ENCODE peak calls at places on chromosomes 1 and 21, in eight cellular contexts. W is CD4-positive, alpha-beta T cell; I is neural progenitor cell; Q is fibroblast of lung; A is body of pancreas; M is gastrocnemius medialis; B is tibial artery; G is upper lobe of right lung. E is an unnamed sample. For H3K9me3, the result is how much of the 10 kb centered on the place peaks cover.

GRCh38 chr1:89069955-89070354 is 4.9 kb upstream of the GBP1 start:
- DNase-seq in W (no peak), I (no peak), Q (no peak), A (no peak), M (no peak), B (no peak), G (no peak), E (no peak)

GRCh38 chr1:204583909-204584632 is 67.9 kb downstream of the MDM4 start:
- DNase-seq in W (no peak), I (no peak), Q (no peak), A (no peak), M (no peak), B (no peak), G (no peak), E (no peak)

GRCh38 chr1:12275370-12275769 is 45.5 kb downstream of the VPS13D start:
- DNase-seq in W (peak), I (peak), Q (no peak), A (peak), M (no peak), B (peak), G (peak), E (no peak)

GRCh38 chr21:41598561-41599511 is 90.9 kb upstream of the TMPRSS2 start:
- DNase-seq in W (no peak), I (no peak), Q (no peak), A (no peak), M (no peak), B (no peak), G (peak), E (no peak)

GRCh38 chr1:109640285-109640865 is 15.5 kb upstream of the GSTM4 start:
- DNase-seq in W (peak), I (peak), Q (peak), A (peak), M (peak), B (peak), G (peak), E (peak)

GRCh38 chr1:52751589-52752306 is 25.5 kb downstream of the ZYG11B start:
- DNase-seq in W (no peak), I (no peak), Q (peak), A (no peak), M (no peak), B (no peak), G (no peak), E (no peak)

GRCh38 chr1:44112486-44112885 is 6.1 kb upstream of the KLF17 start:
- DNase-seq in W (no peak), I (no peak), Q (peak), A (no peak), M (no peak), B (no peak), G (no peak), E (no peak)

GRCh38 chr21:25370311-25370744 is 237.0 kb downstream of the MRPL39 start:
- DNase-seq in W (no peak), I (no peak), Q (peak), A (peak), M (no peak), B (no peak), G (no peak), E (no peak)

GRCh38 chr1:67408148-67408547 is 22.1 kb downstream of the SERBP1 start:
- DNase-seq in W (no peak), I (no peak), Q (no peak), A (no peak), M (no peak), B (no peak), G (no peak), E (no peak)

GRCh38 chr21:37088196-37088595 is 15.1 kb downstream of the TTC3 start:
- DNase-seq in W (no peak), I (no peak), Q (no peak), A (no peak), M (no peak), B (no peak), G (no peak), E (no peak)

GRCh38 chr1:64235910-64236309 is 32.5 kb downstream of the UBE2U start:
- DNase-seq in W (no peak), I (no peak), Q (no peak), A (no peak), M (no peak), B (no peak), G (no peak), E (no peak)

GRCh38 chr1:231702321-231702720 is 75.7 kb downstream of the DISC1 start:
- DNase-seq in W (no peak), I (no peak), Q (no peak), A (no peak), M (no peak), B (no peak), G (no peak), E (no peak)

GRCh38 chr1:192488058-192488457 is 87.5 kb upstream of the RGS1 start:
- DNase-seq in W (no peak), I (peak), Q (no peak), A (no peak), M (no peak), B (no peak), G (no peak), E (no peak)

GRCh38 chr1:38009088-38009840 is 3.3 kb upstream of the UTP11 start:
- DNase-seq in W (peak), I (peak), Q (peak), A (no peak), M (peak), B (peak), G (peak), E (no peak)

GRCh38 chr1:61357539-61357938 is 275.2 kb downstream of the NFIA start:
- DNase-seq in W (no peak), I (no peak), Q (no peak), A (no peak), M (no peak), B (no peak), G (no peak), E (no peak)

GRCh38 chr21:45864436-45864835 is 117.1 kb upstream of the COL6A1 start:
- DNase-seq in W (no peak), I (no peak), Q (peak), A (no peak), M (no peak), B (no peak), G (no peak), E (no peak)

GRCh38 chr1:46420533-46420915 is 26.4 kb downstream of the FAAH start:
- DNase-seq in W (no peak), I (no peak), Q (no peak), A (no peak), M (no peak), B (no peak), G (no peak), E (no peak)

DNA sequence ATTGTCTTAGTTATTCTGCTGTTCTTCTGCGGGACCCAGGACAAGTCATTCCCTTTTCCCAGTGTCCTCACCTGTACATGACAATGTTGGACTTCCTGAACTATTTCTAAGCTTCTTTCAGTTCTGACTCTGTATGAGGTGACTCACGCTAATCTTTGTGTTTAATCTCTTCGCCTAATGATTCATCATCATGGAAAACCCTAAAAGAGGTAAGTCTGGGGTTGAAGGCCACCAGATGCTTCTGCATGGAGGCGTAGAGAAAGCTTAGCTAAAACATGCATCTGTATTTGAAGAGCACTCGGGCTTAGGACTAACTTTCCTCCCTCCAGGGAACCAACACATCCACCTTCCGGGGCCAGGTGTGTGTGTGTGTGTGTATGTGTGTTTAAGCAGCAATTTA is 7.4 kb downstream of the SPRR5 start:
- DNase-seq in W (no peak), I (no peak), Q (no peak), A (no peak), M (no peak), B (no peak), G (no peak), E (no peak)
- H3K9me3 ChIP-seq in W (under half), I (under half), Q (under half), A (under half), M (under half), B (under half), G (under half), E (under half)

GRCh38 chr1:7366286-7366954 is 404.7 kb upstream of the VAMP3 start:
- DNase-seq in W (no peak), I (no peak), Q (no peak), A (no peak), M (peak), B (no peak), G (no peak), E (no peak)
- H3K27ac ChIP-seq in W (no peak), I (no peak), Q (no peak), A (no peak), M (peak), B (no peak), G (no peak), E (no peak)

DNA sequence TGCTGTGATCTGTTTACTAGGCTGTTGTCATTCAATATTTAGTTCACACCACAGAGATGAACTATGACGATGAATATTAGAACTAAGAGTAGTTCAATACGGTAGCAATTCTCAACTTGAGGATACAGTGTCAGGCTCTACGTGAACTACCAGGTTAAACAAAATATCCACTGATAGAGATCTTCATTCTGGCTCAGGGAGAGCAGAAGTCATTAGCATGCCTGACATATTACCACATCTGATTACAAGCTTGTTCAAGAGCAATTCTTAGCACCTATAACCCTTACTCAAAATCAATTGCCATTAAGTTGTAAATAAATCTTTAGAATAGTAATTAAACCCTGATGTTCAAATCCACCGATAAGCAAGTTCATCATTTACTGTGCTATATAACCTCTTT is 207.2 kb downstream of the CHRM3 start:
- DNase-seq in W (no peak), I (no peak), Q (no peak), A (no peak), M (no peak), B (no peak), G (no peak), E (no peak)
- H3K9me3 ChIP-seq in W (under half), I (under half), Q (under half), A (under half), M (under half), B (under half), G (under half), E (under half)

DNA sequence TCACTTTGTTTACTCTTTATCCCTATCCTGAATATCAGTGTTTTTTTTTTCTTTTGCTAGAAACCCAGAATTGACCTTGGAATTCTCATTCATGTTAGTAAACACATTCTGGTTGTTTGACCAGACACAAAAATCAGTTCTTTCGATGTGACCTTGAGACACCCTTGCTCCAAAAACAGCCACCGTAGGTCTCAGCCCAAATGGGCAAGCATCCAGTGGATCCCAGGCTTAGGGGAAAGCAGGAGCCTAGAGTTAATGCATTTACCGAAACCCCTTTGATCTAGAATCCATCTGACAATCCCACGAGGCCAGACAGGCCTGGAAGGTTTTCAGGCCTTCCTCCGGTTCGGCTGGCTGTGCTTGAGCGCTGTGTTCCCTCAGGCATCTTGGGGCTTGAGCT is 47.6 kb downstream of the IRF2BP2 start:
- DNase-seq in W (no peak), I (no peak), Q (no peak), A (no peak), M (no peak), B (no peak), G (no peak), E (no peak)
- H3K27ac ChIP-seq in W (no peak), I (no peak), Q (no peak), A (no peak), M (peak), B (no peak), G (no peak), E (no peak)

DNA sequence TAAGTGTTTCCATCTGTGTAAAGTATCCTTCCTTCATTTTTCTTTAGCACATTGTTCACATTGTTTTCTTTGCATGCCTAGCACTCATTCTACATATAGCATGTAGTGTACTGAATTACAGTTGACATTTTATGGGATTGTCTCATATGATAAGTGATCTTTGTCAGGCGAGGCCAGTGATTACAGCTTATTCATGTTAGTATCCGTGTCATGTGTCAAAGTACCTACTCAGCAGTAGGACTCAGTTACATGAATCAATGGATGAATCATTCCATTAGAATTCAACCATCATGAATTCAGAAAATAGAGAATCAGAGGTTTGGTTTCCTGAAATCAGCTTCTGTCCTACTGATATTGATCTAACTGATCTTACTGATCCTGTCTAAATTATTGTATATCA is 20.6 kb upstream of the HRNR start:
- DNase-seq in W (no peak), I (no peak), Q (peak), A (no peak), M (no peak), B (no peak), G (no peak), E (no peak)
- H3K9me3 ChIP-seq in W (under half), I (under half), Q (under half), A (under half), M (under half), B (under half), G (under half), E (under half)

DNA sequence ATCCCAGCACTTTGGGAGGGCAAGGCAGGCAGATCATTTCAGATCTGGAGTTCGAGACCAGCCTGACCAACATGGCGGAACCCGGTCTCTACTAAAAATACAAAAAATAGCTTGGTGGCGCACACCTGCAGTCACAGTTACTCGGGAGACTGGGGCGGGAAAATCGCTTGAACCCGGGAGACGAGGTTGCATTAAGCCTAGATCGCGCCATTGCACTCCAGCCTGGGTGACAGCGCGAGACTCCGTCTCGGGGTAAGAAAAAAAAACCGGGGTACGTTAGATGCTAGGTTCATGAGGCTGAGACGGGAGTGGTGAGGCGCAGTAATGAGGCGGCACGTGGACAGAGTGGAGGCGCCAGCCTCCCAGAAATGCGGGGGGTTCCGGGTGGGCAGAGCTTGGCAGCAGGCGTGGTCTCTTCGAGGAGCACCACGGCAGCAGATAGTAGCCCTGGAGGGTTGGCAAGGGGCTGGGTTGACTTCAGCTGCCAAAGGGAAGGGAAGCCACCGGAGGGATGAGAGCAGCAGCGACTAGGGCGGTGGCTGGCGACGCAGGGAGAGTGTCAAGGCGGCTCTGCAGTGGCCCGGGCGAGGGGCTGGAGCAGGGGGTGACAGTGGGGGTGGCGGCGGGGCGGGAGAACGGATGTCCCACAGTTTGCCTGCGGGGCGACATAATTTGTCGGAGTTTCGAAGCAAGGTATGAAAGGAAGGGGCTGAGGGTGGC is 832 bp downstream of the MRPL20 start:
- DNase-seq in W (no peak), I (no peak), Q (no peak), A (no peak), M (no peak), B (no peak), G (no peak), E (no peak)
- H3K27ac ChIP-seq in W (peak), I (no peak), Q (peak), A (peak), M (peak), B (peak), G (peak), E (peak)

GRCh38 chr1:35599411-35599810 is 26.3 kb downstream of the TFAP2E start:
- DNase-seq in W (no peak), I (no peak), Q (no peak), A (no peak), M (no peak), B (no peak), G (no peak), E (no peak)
- H3K9me3 ChIP-seq in W (under half), I (under half), Q (under half), A (under half), M (under half), B (under half), G (under half), E (under half)

E was measured in thoracic aorta.